ENCODE peak calls at places on chromosomes 6 and 20, in seven cellular contexts. F is heart right ventricle, P is lower lobe of right lung, C is left lung, V is OCI-LY7, B is ovary, W is adrenal gland. K is an unnamed sample.

GRCh38 chr6:17583811-17584210 is 16.3 kb upstream of the FAM8A1 start:
- DNase-seq in F (no peak), P (no peak), C (no peak), V (no peak), B (no peak), W (no peak), K (no peak)

GRCh38 chr6:33634203-33634727 is 13.1 kb downstream of the ITPR3 start:
- DNase-seq in F (no peak), P (peak), C (peak), V (no peak), B (no peak), W (no peak), K (no peak)

GRCh38 chr6:163383912-163384311 is 30.6 kb upstream of the QKI start:
- DNase-seq in F (no peak), P (no peak), C (no peak), V (no peak), B (no peak), W (no peak), K (peak)

GRCh38 chr6:11805259-11806053 is 26.9 kb upstream of the ADTRP start:
- DNase-seq in F (no peak), P (no peak), C (no peak), V (no peak), B (no peak), W (no peak), K (peak)

GRCh38 chr6:10028202-10028601 is 386.7 kb downstream of the TFAP2A start:
- DNase-seq in F (no peak), P (no peak), C (no peak), V (no peak), B (no peak), W (no peak), K (no peak)

GRCh38 chr6:125749864-125750691 is 646 bp downstream of the HEY2 start:
- DNase-seq in F (peak), P (no peak), C (no peak), V (peak), B (peak), W (peak), K (no peak)

GRCh38 chr6:168035098-168035660 is 37.7 kb downstream of the KIF25 start:
- DNase-seq in F (peak), P (peak), C (no peak), V (no peak), B (peak), W (no peak), K (peak)

GRCh38 chr6:14255916-14256315 is 138.3 kb downstream of the CD83 start:
- DNase-seq in F (no peak), P (no peak), C (no peak), V (no peak), B (no peak), W (no peak), K (no peak)

GRCh38 chr20:6993016-6993415 is 225.5 kb downstream of the BMP2 start:
- DNase-seq in F (no peak), P (no peak), C (no peak), V (no peak), B (no peak), W (no peak), K (peak)

GRCh38 chr20:15658295-15658694 is 915.0 kb downstream of the KIF16B start:
- DNase-seq in F (no peak), P (no peak), C (no peak), V (no peak), B (no peak), W (no peak), K (no peak)

GRCh38 chr6:24931752-24932691 is 3.7 kb downstream of the RIPOR2 start:
- DNase-seq in F (no peak), P (no peak), C (no peak), V (peak), B (no peak), W (no peak), K (no peak)

GRCh38 chr6:146339716-146340115 is 203.9 kb upstream of the RAB32 start:
- DNase-seq in F (no peak), P (no peak), C (no peak), V (no peak), B (no peak), W (no peak), K (no peak)

GRCh38 chr6:108526739-108527174 is 34.0 kb upstream of the FOXO3 start:
- DNase-seq in F (no peak), P (no peak), C (no peak), V (peak), B (no peak), W (no peak), K (peak)

GRCh38 chr6:153493501-153493900 is 362.4 kb upstream of the RGS17 start:
- DNase-seq in F (no peak), P (no peak), C (no peak), V (no peak), B (no peak), W (no peak), K (no peak)

GRCh38 chr6:133017581-133017980 is 203.2 kb downstream of the RPS12 start:
- DNase-seq in F (no peak), P (no peak), C (no peak), V (no peak), B (no peak), W (no peak), K (no peak)

GRCh38 chr20:37711001-37711400 is 17.2 kb downstream of the CTNNBL1 start:
- DNase-seq in F (no peak), P (no peak), C (no peak), V (no peak), B (no peak), W (no peak), K (no peak)

GRCh38 chr20:59351148-59352040 is 51.0 kb downstream of the EDN3 start:
- DNase-seq in F (no peak), P (no peak), C (no peak), V (no peak), B (no peak), W (no peak), K (peak)

GRCh38 chr6:31547727-31548422 is 467 bp downstream of the NFKBIL1 start:
- DNase-seq in F (no peak), P (peak), C (peak), V (no peak), B (peak), W (peak), K (no peak)

GRCh38 chr6:150876598-150876997 is 11.1 kb downstream of the MTHFD1L start:
- DNase-seq in F (peak), P (no peak), C (no peak), V (no peak), B (no peak), W (no peak), K (no peak)

GRCh38 chr6:117504478-117505144 is 22.1 kb downstream of the DCBLD1 start:
- DNase-seq in F (no peak), P (no peak), C (no peak), V (no peak), B (no peak), W (no peak), K (no peak)

GRCh38 chr20:61901421-61902212 is 164.1 kb downstream of the TAF4 start:
- DNase-seq in F (peak), P (no peak), C (no peak), V (no peak), B (no peak), W (no peak), K (peak)

GRCh38 chr6:912871-913663 is 220.1 kb upstream of the EXOC2 start:
- DNase-seq in F (no peak), P (no peak), C (no peak), V (peak), B (no peak), W (no peak), K (peak)

GRCh38 chr6:170178561-170179477 is 112.1 kb downstream of the DLL1 start:
- DNase-seq in F (no peak), P (peak), C (peak), V (no peak), B (no peak), W (no peak), K (peak)

GRCh38 chr6:164927288-164928040 is 381.9 kb downstream of the C6orf118 start:
- DNase-seq in F (peak), P (peak), C (no peak), V (peak), B (peak), W (peak), K (peak)

GRCh38 chr20:24657211-24657610 is 187.8 kb downstream of the SYNDIG1 start:
- DNase-seq in F (no peak), P (no peak), C (no peak), V (no peak), B (no peak), W (no peak), K (no peak)

GRCh38 chr20:22568872-22569344 is 15.5 kb downstream of the FOXA2 start:
- DNase-seq in F (no peak), P (peak), C (no peak), V (no peak), B (no peak), W (no peak), K (no peak)

GRCh38 chr20:14775778-14776177 is 438.4 kb upstream of the FLRT3 start:
- DNase-seq in F (no peak), P (no peak), C (no peak), V (no peak), B (no peak), W (peak), K (peak)

GRCh38 chr20:62677678-62678077 is 31.0 kb upstream of the NTSR1 start:
- DNase-seq in F (no peak), P (no peak), C (no peak), V (no peak), B (no peak), W (no peak), K (no peak)

GRCh38 chr6:13767121-13767794 is 47.1 kb downstream of the MCUR1 start:
- DNase-seq in F (peak), P (no peak), C (peak), V (no peak), B (peak), W (peak), K (no peak)

GRCh38 chr6:20811112-20811746 is 277.0 kb downstream of the CDKAL1 start:
- DNase-seq in F (no peak), P (no peak), C (no peak), V (no peak), B (no peak), W (peak), K (peak)

GRCh38 chr6:150004101-150004782 is 21.1 kb downstream of the RAET1L start:
- DNase-seq in F (no peak), P (no peak), C (no peak), V (peak), B (no peak), W (no peak), K (no peak)

GRCh38 chr6:83417880-83418663 is 12.8 kb downstream of the ME1 start:
- DNase-seq in F (no peak), P (no peak), C (no peak), V (peak), B (no peak), W (no peak), K (peak)
- H3K27ac ChIP-seq in F (no peak), P (no peak), C (no peak), V (no peak), B (no peak), W (no peak), K (no peak)

DNA sequence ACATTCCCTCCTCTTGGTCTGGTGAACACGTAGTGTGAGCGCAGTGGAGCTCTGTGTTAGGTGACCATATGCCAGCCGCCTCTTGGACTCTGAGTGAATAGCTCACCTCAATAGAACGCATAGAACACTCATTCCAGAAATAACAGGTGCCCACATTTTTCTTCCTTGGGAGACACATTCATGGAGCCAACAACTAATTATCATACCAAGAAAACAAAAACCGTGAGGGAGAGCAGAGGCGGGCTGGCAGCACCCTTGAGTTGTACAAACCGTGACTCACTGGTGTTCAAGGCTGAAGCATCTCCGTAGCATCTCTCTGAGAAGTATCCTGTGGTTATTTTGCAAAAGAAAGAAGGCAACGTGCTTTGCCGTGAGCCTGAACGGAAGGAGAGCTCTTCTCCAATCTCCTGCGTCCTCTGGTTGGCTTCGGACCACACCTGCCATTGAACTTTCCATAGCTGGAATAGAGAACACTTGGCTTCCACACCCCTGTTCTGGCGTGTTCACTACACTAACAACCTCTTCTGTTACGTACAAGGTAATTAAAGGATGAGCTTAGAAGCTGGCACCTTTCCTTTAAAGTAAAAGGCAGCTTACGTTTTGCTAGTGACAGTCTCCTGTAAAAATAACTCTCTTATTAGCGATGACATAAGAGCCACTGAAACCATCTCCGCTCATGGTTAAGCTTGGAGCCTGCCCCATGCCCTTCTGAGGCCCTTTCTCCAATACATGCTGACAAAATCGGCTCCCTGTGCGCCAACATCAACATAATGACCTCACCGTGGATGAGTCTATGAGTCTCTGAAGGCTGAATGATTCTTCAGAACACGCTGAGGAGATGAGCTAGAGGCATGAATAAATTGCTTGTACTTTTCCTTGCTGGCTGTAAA is 30.2 kb upstream of the SGK1 start:
- DNase-seq in F (no peak), P (no peak), C (no peak), V (no peak), B (peak), W (peak), K (no peak)
- TF ChIP-seq CTCF in F (no peak), P (no peak), C (no peak), V (no peak), B (no peak), W (no peak), K (no peak)

GRCh38 chr20:51153867-51154707 is 131.2 kb upstream of the KCNG1 start:
- DNase-seq in F (no peak), P (no peak), C (no peak), V (no peak), B (no peak), W (no peak), K (no peak)
- H3K27ac ChIP-seq in F (no peak), P (no peak), C (no peak), V (no peak), B (no peak), W (no peak), K (no peak)

DNA sequence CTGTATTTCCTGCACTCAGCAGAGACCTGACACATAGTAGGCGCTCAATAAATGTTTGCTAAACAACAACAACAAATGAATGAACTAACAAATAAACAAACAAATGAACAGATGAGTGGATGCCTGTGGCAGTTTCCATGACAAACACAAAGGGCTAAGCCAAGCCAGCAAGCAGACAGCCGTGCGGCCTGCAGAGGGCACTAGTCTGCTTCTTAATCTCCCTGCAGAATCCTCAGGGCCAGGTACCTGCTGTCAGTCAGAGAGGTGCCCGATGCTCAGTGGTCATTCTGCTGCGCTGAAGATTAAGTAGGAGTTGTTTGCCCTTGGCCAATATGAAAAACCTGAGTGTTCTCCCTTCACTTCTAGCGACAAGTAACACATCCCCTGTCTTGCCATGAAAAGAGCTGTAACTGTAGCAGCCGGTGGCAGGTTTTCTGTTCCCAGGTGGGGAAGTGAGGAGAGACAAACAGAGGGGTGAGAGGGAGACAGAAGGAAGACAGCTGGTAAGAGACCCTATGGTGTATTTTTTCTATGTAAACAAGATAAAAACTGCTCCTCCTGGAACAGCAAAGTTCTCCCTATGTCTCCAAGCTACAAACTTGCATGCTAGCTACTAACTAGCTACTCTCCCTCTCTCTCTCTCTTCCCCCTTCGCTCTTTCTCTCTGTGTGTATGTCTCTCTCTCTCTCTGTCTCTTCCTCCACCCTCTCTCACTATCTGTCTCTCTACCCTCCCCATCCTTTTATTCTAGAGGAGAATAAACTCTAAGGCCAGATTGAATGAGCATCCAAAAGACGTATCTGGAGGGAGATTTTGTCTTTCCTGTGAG is at the start of gene MC3R:
- DNase-seq in F (peak), P (peak), C (no peak), V (peak), B (peak), W (peak), K (peak)
- TF ChIP-seq CTCF in F (peak), P (peak), C (peak), V (peak), B (no peak), W (peak), K (peak)